ENCODE peak calls at places on chromosomes 4 and X, in eight cellular contexts. J is cardiac muscle cell, S is sigmoid colon, E is glutamatergic neuron, K is nephron progenitor cell, N is mammary epithelial cell, Z is lower leg skin, U is WTC11. F is an unnamed sample.

GRCh38 chrX:137945470-137945869 is 379.5 kb downstream of the ZIC3 start:
- DNase-seq in J (no peak), S (no peak), E (no peak), K (no peak), N (no peak), Z (no peak), U (no peak), F (no peak)

GRCh38 chr4:159155119-159155518 is 52.2 kb downstream of the RAPGEF2 start:
- DNase-seq in J (no peak), S (no peak), E (no peak), K (no peak), N (no peak), Z (no peak), U (no peak), F (no peak)

GRCh38 chrX:6644411-6644810 is 109.5 kb upstream of the VCX3A start:
- DNase-seq in J (no peak), S (no peak), E (no peak), K (peak), N (no peak), Z (no peak), U (no peak), F (no peak)

GRCh38 chrX:331772-332495 is 13.3 kb upstream of the GTPBP6 start:
- DNase-seq in J (no peak), S (no peak), E (no peak), K (no peak), N (no peak), Z (no peak), U (no peak), F (no peak)

GRCh38 chrX:30971761-30972603 is 82.9 kb upstream of the TAB3 start:
- DNase-seq in J (peak), S (no peak), E (no peak), K (peak), N (peak), Z (no peak), U (peak), F (peak)

GRCh38 chr4:166008510-166008909 is 135.5 kb downstream of the TLL1 start:
- DNase-seq in J (no peak), S (no peak), E (no peak), K (no peak), N (no peak), Z (no peak), U (no peak), F (no peak)

GRCh38 chr4:10160280-10160856 is 43.8 kb upstream of the WDR1 start:
- DNase-seq in J (peak), S (no peak), E (no peak), K (no peak), N (no peak), Z (no peak), U (no peak), F (no peak)

GRCh38 chr4:4775493-4776004 is 83.9 kb upstream of the MSX1 start:
- DNase-seq in J (peak), S (no peak), E (no peak), K (no peak), N (no peak), Z (no peak), U (no peak), F (no peak)

GRCh38 chrX:68532828-68533227 is 34.0 kb downstream of the YIPF6 start:
- DNase-seq in J (no peak), S (no peak), E (no peak), K (no peak), N (no peak), Z (no peak), U (no peak), F (no peak)

GRCh38 chr4:87209696-87210095 is 10.7 kb downstream of the KLHL8 start:
- DNase-seq in J (no peak), S (peak), E (no peak), K (no peak), N (no peak), Z (peak), U (no peak), F (no peak)

GRCh38 chr4:54228563-54229501 is at the start of gene PDGFRA:
- DNase-seq in J (peak), S (peak), E (no peak), K (peak), N (no peak), Z (peak), U (peak), F (no peak)

GRCh38 chrX:83845397-83845796 is 15.5 kb upstream of the CYLC1 start:
- DNase-seq in J (peak), S (no peak), E (no peak), K (peak), N (peak), Z (no peak), U (no peak), F (no peak)

GRCh38 chr4:142353149-142353738 is 492.9 kb downstream of the INPP4B start:
- DNase-seq in J (peak), S (no peak), E (no peak), K (peak), N (peak), Z (no peak), U (no peak), F (no peak)

GRCh38 chrX:132375941-132376340 is 112.9 kb downstream of the MBNL3 start:
- DNase-seq in J (no peak), S (no peak), E (no peak), K (no peak), N (no peak), Z (no peak), U (no peak), F (no peak)

GRCh38 chrX:32987139-32987538 is 224.2 kb downstream of the DMD start:
- DNase-seq in J (peak), S (no peak), E (no peak), K (peak), N (no peak), Z (no peak), U (peak), F (no peak)

GRCh38 chrX:42098897-42099296 is 175.5 kb upstream of the CASK start:
- DNase-seq in J (peak), S (no peak), E (no peak), K (peak), N (no peak), Z (no peak), U (no peak), F (no peak)

GRCh38 chrX:21382715-21383114 is 8.5 kb downstream of the CNKSR2 start:
- DNase-seq in J (no peak), S (no peak), E (no peak), K (no peak), N (no peak), Z (no peak), U (no peak), F (no peak)

GRCh38 chrX:143437439-143437838 is 79.8 kb downstream of the SPANXN3 start:
- DNase-seq in J (peak), S (no peak), E (no peak), K (peak), N (no peak), Z (no peak), U (no peak), F (no peak)

GRCh38 chrX:129525162-129525561 is 1.9 kb upstream of the SMARCA1 start:
- DNase-seq in J (no peak), S (no peak), E (no peak), K (no peak), N (no peak), Z (no peak), U (no peak), F (no peak)

GRCh38 chrX:129523076-129524055 is at the start of gene SMARCA1:
- DNase-seq in J (peak), S (peak), E (peak), K (peak), N (no peak), Z (peak), U (peak), F (peak)

GRCh38 chrX:129520151-129520550 is 3.1 kb downstream of the SMARCA1 start:
- DNase-seq in J (no peak), S (no peak), E (no peak), K (no peak), N (no peak), Z (no peak), U (no peak), F (no peak)

GRCh38 chrX:129524250-129524850 is 1.1 kb upstream of the SMARCA1 start:
- DNase-seq in J (no peak), S (no peak), E (no peak), K (no peak), N (no peak), Z (no peak), U (no peak), F (no peak)

DNA sequence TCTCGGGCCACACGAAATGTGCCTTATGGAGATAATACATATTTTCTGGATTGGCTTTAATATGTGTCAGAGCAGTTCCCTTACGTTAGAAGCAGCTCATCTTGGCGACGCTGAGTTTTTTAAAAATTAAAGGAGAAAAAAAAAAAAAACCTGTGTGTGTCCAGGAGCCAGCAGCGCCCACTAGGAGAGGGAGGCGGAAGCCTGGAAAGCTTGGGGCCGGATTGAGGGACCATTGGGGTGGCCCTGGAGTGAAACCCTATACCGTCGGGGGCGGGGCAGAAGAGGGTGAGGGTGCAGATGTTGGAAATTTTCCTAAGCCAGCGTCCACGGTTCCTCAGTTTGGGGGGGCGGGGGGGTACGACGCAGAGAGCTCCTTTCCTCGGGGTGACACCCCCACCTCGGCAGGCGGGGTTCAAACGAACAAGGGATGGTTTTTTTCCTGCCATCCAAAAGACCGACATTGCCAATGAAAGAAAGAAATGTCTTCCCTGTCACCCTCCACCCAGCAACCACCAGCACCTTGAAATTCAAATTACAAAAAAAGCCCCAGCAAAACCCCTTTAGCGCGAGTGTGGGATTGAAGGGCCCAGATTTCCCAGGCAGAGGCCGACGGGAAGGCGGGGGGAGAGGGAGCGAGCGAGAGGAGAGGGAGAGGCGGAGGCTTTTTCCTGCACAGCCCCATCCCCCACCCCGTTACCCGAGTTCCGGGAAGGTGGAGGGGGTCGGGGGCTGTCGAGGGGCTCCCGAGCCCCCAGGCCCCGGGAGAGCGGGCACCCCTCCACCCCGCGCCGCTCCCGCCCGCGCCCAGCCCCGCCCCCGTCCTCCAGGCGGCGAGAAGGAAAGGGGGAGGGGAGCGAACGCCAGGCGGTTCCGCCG is 868 bp downstream of the SMARCA1 start:
- DNase-seq in J (peak), S (peak), E (peak), K (peak), N (peak), Z (peak), U (peak), F (peak)
- TF ChIP-seq CTCF in J (peak), S (no peak), E (no peak), K (no peak), N (peak), Z (no peak), U (no peak), F (peak)

DNA sequence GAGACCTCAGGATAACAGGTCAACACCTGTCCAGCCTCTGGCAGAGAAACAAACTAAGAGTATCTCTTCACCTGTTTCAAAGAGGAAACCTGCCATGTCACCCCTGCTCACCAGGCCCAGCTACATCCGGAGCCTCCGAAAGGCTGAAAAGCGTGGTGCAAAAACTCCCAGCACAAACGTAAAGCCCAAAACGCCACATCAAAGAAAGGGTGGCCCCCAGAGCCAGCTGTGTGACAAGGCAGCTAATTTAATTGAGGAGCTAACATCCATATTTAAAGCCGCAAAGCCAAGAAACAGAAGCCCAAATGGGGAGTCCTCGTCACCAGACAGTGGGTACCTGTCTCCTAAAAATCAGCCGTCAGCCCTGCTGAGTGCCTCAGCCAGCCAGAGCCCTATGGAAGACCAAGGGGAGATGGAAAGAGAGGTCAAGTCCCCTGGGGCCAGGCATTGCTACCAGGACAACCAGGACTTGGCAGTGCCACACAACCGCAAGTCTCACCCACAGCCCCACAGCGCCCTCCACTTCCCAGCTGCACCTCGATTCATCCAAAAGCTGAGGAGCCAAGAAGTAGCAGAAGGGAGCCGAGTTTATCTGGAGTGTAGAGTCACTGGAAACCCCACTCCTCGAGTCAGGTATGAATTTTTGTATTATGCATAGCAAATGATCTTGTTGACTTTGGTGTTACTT is 15.1 kb downstream of the PALLD start:
- DNase-seq in J (no peak), S (no peak), E (no peak), K (no peak), N (no peak), Z (no peak), U (peak), F (no peak)
- TF ChIP-seq CTCF in J (no peak), S (no peak), E (no peak), K (no peak), N (no peak), Z (no peak), U (no peak), F (no peak)

GRCh38 chr4:30461218-30461617 is 259.0 kb upstream of the PCDH7 start:
- DNase-seq in J (no peak), S (no peak), E (no peak), K (no peak), N (no peak), Z (no peak), U (peak), F (no peak)

DNA sequence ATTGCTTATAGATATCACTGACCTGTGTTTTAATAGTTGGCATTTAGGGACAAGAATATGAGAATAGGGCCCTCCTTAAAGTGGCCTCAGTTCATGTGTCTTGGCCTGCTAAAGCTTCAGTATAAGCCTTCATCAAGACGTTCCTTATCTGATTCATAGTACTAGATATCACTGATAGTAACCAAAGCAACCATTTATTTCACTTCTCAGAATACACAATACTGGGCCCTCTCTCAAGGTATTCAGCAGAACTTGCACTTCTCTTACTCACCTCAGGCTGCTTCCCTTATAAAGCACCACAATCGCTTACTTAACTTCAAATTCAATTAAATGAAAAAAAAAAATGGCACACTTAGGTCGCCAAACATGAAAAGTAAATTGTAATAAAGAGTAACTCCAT is 259.4 kb upstream of the PCDH7 start:
- DNase-seq in J (no peak), S (no peak), E (no peak), K (no peak), N (no peak), Z (no peak), U (no peak), F (no peak)
- TF ChIP-seq CTCF in J (no peak), S (no peak), E (no peak), K (no peak), N (no peak), Z (no peak), U (no peak), F (no peak)

DNA sequence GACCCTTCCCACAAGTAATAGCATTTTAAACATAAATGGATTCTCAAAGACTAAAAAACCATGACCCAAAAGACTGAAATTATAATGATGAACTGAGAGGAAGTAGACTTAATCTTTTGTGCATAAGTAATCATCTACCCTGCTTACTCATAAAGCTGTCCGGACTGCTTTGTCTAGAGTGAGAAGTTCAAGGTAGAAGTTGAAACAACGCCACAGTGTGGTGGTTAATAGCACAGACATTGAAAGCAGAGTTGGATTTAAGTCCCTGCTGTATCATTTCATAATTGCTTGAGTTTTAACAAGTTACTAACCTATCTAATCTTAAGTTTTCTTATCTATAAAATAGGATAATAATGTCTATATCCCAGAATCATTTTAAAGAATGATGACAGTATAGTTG is 346.5 kb downstream of the CENPC start:
- DNase-seq in J (peak), S (no peak), E (no peak), K (no peak), N (peak), Z (no peak), U (no peak), F (no peak)
- TF ChIP-seq CTCF in J (peak), S (no peak), E (peak), K (peak), N (peak), Z (no peak), U (peak), F (peak)

GRCh38 chr4:171601091-171601490 is 212.1 kb upstream of the GALNTL6 start:
- DNase-seq in J (no peak), S (no peak), E (no peak), K (no peak), N (no peak), Z (no peak), U (no peak), F (no peak)
- TF ChIP-seq CTCF in J (no peak), S (no peak), E (no peak), K (no peak), N (no peak), Z (no peak), U (no peak), F (no peak)

GRCh38 chr4:22873899-22874298 is 181.2 kb downstream of the GBA3 start:
- DNase-seq in J (no peak), S (no peak), E (no peak), K (no peak), N (no peak), Z (no peak), U (no peak), F (no peak)

GRCh38 chr4:22874334-22874912 is 181.7 kb downstream of the GBA3 start:
- DNase-seq in J (no peak), S (no peak), E (no peak), K (no peak), N (no peak), Z (no peak), U (no peak), F (no peak)

GRCh38 chr4:22870847-22871246 is 178.1 kb downstream of the GBA3 start:
- DNase-seq in J (no peak), S (no peak), E (no peak), K (no peak), N (no peak), Z (no peak), U (no peak), F (no peak)

GRCh38 chr4:22869235-22869634 is 176.5 kb downstream of the GBA3 start:
- DNase-seq in J (no peak), S (no peak), E (no peak), K (no peak), N (no peak), Z (no peak), U (peak), F (no peak)
- TF ChIP-seq CTCF in J (no peak), S (no peak), E (no peak), K (no peak), N (no peak), Z (no peak), U (no peak), F (peak)

DNA sequence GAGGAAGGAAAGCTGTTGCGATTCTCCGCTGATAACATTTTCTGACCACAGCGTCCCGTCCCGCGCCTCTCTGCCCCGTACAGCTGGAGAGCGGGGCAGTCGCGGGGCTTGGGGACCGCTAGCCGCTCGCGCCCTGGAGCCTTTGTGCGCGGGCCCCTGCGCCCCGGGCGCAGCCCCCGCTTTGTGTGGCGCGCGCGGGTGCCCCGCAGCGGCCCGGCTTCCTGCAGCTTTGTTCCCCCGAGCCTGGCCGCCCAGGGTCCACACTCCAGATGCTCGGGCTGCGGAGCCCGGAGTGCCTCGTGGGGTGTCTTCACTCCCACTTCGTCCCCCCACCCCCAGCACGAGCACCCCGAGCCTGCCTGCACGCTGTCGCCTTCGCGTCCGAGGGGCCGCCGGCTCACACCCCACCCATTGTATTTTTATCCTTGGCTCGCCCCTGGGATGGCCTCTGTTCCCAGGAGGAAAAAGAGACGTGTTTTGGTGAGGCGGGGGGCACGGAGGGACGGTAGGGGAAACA is 535 bp downstream of the TMEM131L start:
- DNase-seq in J (peak), S (no peak), E (peak), K (no peak), N (no peak), Z (no peak), U (no peak), F (peak)
- TF ChIP-seq CTCF in J (no peak), S (no peak), E (no peak), K (no peak), N (no peak), Z (no peak), U (no peak), F (no peak)